ENCODE peak calls at places on chromosomes 4 and X, in four cellular contexts. One of them, this sample, is unnamed.

GRCh38 chrX:107579956-107580355 is 48.4 kb upstream of the PRPS1 start:
- DNase-seq in mucosa of descending colon: no peak
- DNase-seq in HepG2: no peak
- DNase-seq in neural crest cell: no peak
- DNase-seq in this sample: no peak

GRCh38 chrX:145673851-145674250 is 143.8 kb upstream of the SLITRK2 start:
- DNase-seq in neural crest cell: no peak
- DNase-seq in HepG2: no peak
- DNase-seq in mucosa of descending colon: no peak
- DNase-seq in this sample: no peak

GRCh38 chr4:39814403-39815185 is 116.7 kb downstream of the UBE2K start:
- DNase-seq in mucosa of descending colon: no peak
- DNase-seq in HepG2: peak
- DNase-seq in neural crest cell: no peak
- DNase-seq in this sample: no peak

GRCh38 chr4:185283723-185284122 is 74.3 kb downstream of the SNX25 start:
- DNase-seq in mucosa of descending colon: no peak
- DNase-seq in HepG2: no peak
- DNase-seq in neural crest cell: no peak
- DNase-seq in this sample: no peak

GRCh38 chrX:149043401-149043800 is 461.7 kb downstream of the IDS start:
- DNase-seq in neural crest cell: no peak
- DNase-seq in HepG2: no peak
- DNase-seq in mucosa of descending colon: no peak
- DNase-seq in this sample: no peak

GRCh38 chr4:175246941-175247340 is 328.8 kb downstream of the ADAM29 start:
- DNase-seq in HepG2: no peak
- DNase-seq in neural crest cell: no peak
- DNase-seq in mucosa of descending colon: no peak
- DNase-seq in this sample: no peak

GRCh38 chrX:100645106-100645505 is 1.1 kb downstream of the SRPX2 start:
- DNase-seq in HepG2: no peak
- DNase-seq in mucosa of descending colon: no peak
- DNase-seq in neural crest cell: no peak
- DNase-seq in this sample: no peak

GRCh38 chr4:89894654-89895652 is at the start of gene MMRN1:
- DNase-seq in HepG2: no peak
- DNase-seq in mucosa of descending colon: no peak
- DNase-seq in neural crest cell: no peak
- DNase-seq in this sample: no peak

GRCh38 chr4:148089624-148090023 is 352.6 kb downstream of the NR3C2 start:
- DNase-seq in HepG2: no peak
- DNase-seq in neural crest cell: no peak
- DNase-seq in mucosa of descending colon: no peak
- DNase-seq in this sample: peak

GRCh38 chr4:85952982-85953650 is 406.7 kb downstream of the MAPK10 start:
- DNase-seq in HepG2: no peak
- DNase-seq in mucosa of descending colon: no peak
- DNase-seq in neural crest cell: no peak
- DNase-seq in this sample: no peak

GRCh38 chrX:12949927-12950656 is 24.8 kb upstream of the TMSB4X start:
- DNase-seq in neural crest cell: no peak
- DNase-seq in mucosa of descending colon: peak
- DNase-seq in HepG2: no peak
- DNase-seq in this sample: no peak

GRCh38 chr4:16236402-16237023 is 10.2 kb upstream of the TAPT1 start:
- DNase-seq in HepG2: no peak
- DNase-seq in neural crest cell: no peak
- DNase-seq in mucosa of descending colon: no peak
- DNase-seq in this sample: no peak

GRCh38 chr4:985123-985830 is 1.6 kb upstream of the IDUA start:
- DNase-seq in mucosa of descending colon: peak
- DNase-seq in HepG2: peak
- DNase-seq in neural crest cell: peak
- DNase-seq in this sample: no peak

GRCh38 chrX:77740376-77740905 is 45.6 kb downstream of the ATRX start:
- DNase-seq in HepG2: no peak
- DNase-seq in neural crest cell: no peak
- DNase-seq in mucosa of descending colon: no peak
- DNase-seq in this sample: no peak

GRCh38 chr4:23006756-23007155 is 314.0 kb downstream of the GBA3 start:
- DNase-seq in HepG2: no peak
- DNase-seq in mucosa of descending colon: no peak
- DNase-seq in neural crest cell: no peak
- DNase-seq in this sample: no peak

GRCh38 chrX:129717902-129718301 is 20.9 kb upstream of the XPNPEP2 start:
- DNase-seq in HepG2: no peak
- DNase-seq in neural crest cell: no peak
- DNase-seq in mucosa of descending colon: no peak
- DNase-seq in this sample: no peak

GRCh38 chrX:48472851-48473717 is 2.9 kb upstream of the FTSJ1 start:
- DNase-seq in neural crest cell: no peak
- DNase-seq in HepG2: no peak
- DNase-seq in mucosa of descending colon: no peak
- DNase-seq in this sample: no peak

GRCh38 chrX:75603833-75604232 is 81.0 kb upstream of the ZDHHC15 start:
- DNase-seq in neural crest cell: no peak
- DNase-seq in HepG2: peak
- DNase-seq in mucosa of descending colon: no peak
- DNase-seq in this sample: no peak

GRCh38 chr4:188254211-188254610 is 115.0 kb downstream of the TRIML1 start:
- DNase-seq in neural crest cell: no peak
- DNase-seq in mucosa of descending colon: no peak
- DNase-seq in HepG2: no peak
- DNase-seq in this sample: no peak

GRCh38 chrX:53479295-53479694 is 45.1 kb upstream of the HSD17B10 start:
- DNase-seq in HepG2: no peak
- DNase-seq in neural crest cell: no peak
- DNase-seq in mucosa of descending colon: no peak
- DNase-seq in this sample: no peak

GRCh38 chr4:147160908-147161513 is 215.3 kb upstream of the TTC29 start:
- DNase-seq in HepG2: peak
- DNase-seq in mucosa of descending colon: peak
- DNase-seq in neural crest cell: no peak
- DNase-seq in this sample: no peak

GRCh38 chr4:74005528-74005927 is 7.1 kb upstream of the CXCL5 start:
- DNase-seq in neural crest cell: no peak
- DNase-seq in HepG2: peak
- DNase-seq in mucosa of descending colon: no peak
- DNase-seq in this sample: no peak

GRCh38 chrX:140317462-140317861 is 187.4 kb downstream of the SOX3 start:
- DNase-seq in HepG2: no peak
- DNase-seq in neural crest cell: no peak
- DNase-seq in mucosa of descending colon: no peak
- DNase-seq in this sample: no peak

GRCh38 chrX:48709522-48710117 is 13.1 kb downstream of the SUV39H1 start:
- DNase-seq in neural crest cell: no peak
- DNase-seq in mucosa of descending colon: no peak
- DNase-seq in HepG2: no peak
- DNase-seq in this sample: no peak

GRCh38 chr4:141027421-141027820 is 105.8 kb downstream of the RNF150 start:
- DNase-seq in mucosa of descending colon: no peak
- DNase-seq in HepG2: no peak
- DNase-seq in neural crest cell: no peak
- DNase-seq in this sample: no peak

GRCh38 chrX:19344207-19344534 is 444 bp downstream of the PDHA1 start:
- DNase-seq in HepG2: no peak
- DNase-seq in neural crest cell: no peak
- DNase-seq in mucosa of descending colon: no peak
- DNase-seq in this sample: no peak

GRCh38 chr4:85489273-85489672 is 14.3 kb downstream of the ARHGAP24 start:
- DNase-seq in neural crest cell: no peak
- DNase-seq in HepG2: no peak
- DNase-seq in mucosa of descending colon: no peak
- DNase-seq in this sample: no peak

GRCh38 chr4:53706422-53707032 is 115.2 kb upstream of the LNX1 start:
- DNase-seq in neural crest cell: no peak
- DNase-seq in mucosa of descending colon: peak
- DNase-seq in HepG2: peak
- DNase-seq in this sample: no peak

GRCh38 chr4:26787461-26788340 is 72.9 kb upstream of the STIM2 start:
- DNase-seq in HepG2: peak
- DNase-seq in neural crest cell: no peak
- DNase-seq in mucosa of descending colon: peak
- DNase-seq in this sample: no peak
- TF ChIP-seq CTCF in HepG2: peak
- TF ChIP-seq CTCF in neural crest cell: no peak
- TF ChIP-seq CTCF in mucosa of descending colon: no peak
- TF ChIP-seq CTCF in this sample: peak

GRCh38 chr4:101594588-101594987 is 195.9 kb upstream of the BANK1 start:
- DNase-seq in mucosa of descending colon: peak
- DNase-seq in HepG2: no peak
- DNase-seq in neural crest cell: no peak
- DNase-seq in this sample: no peak

GRCh38 chr4:101600287-101600686 is 190.2 kb upstream of the BANK1 start:
- DNase-seq in neural crest cell: no peak
- DNase-seq in mucosa of descending colon: no peak
- DNase-seq in HepG2: no peak
- DNase-seq in this sample: no peak

GRCh38 chr4:101599620-101600019 is 190.9 kb upstream of the BANK1 start:
- DNase-seq in mucosa of descending colon: no peak
- DNase-seq in neural crest cell: no peak
- DNase-seq in HepG2: no peak
- DNase-seq in this sample: no peak

GRCh38 chr4:101596786-101597185 is 193.7 kb upstream of the BANK1 start:
- DNase-seq in mucosa of descending colon: no peak
- DNase-seq in HepG2: no peak
- DNase-seq in neural crest cell: no peak
- DNase-seq in this sample: no peak

GRCh38 chr4:101597204-101597603 is 193.3 kb upstream of the BANK1 start:
- DNase-seq in HepG2: no peak
- DNase-seq in mucosa of descending colon: peak
- DNase-seq in neural crest cell: no peak
- DNase-seq in this sample: no peak
- TF ChIP-seq CTCF in HepG2: peak
- TF ChIP-seq CTCF in mucosa of descending colon: no peak
- TF ChIP-seq CTCF in neural crest cell: peak
- TF ChIP-seq CTCF in this sample: peak

DNA sequence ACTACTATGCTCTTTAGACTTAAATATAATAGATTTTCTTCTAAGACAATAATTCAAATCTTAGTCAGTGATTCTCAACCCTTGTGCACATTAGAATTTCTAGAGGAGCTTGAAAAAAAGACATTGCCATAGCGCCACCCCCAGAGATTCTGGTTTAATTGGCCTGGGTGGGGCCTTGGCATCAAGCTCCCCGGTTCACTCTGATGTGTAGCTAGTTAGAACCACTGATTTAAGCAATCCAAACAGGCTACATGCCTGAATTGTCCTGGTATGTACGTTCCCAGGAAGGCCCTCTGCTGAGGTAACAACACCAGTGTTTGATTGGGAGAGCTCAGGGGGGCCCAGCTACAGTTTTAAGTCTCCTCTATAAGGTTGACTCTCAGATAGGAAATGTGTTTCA is 1.4 kb upstream of the ATP10D start:
- DNase-seq in mucosa of descending colon: no peak
- DNase-seq in HepG2: no peak
- DNase-seq in neural crest cell: no peak
- DNase-seq in this sample: no peak
- TF ChIP-seq CTCF in mucosa of descending colon: no peak
- TF ChIP-seq CTCF in HepG2: no peak
- TF ChIP-seq CTCF in neural crest cell: no peak
- TF ChIP-seq CTCF in this sample: no peak

DNA sequence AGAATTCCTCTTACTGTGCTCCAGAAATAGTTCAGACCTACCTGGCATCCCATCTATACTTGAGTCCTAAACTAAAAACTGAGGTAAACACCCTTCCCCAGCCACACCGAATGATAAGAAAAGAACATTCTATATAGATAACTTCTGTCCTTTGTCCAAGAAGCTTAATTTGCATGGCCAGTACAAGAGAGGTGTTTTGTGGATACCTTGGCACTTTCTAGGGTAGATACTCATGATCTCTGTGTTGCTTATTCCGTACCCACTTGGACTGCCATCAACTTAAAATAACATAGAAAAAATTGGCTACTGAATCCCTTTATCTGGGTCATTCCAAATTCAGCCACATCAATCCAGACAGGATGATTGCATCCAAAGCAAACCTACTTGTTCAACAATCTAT is 1050.4 kb downstream of the STIM2 start:
- DNase-seq in mucosa of descending colon: no peak
- DNase-seq in HepG2: no peak
- DNase-seq in neural crest cell: no peak
- DNase-seq in this sample: no peak
- TF ChIP-seq CTCF in mucosa of descending colon: no peak
- TF ChIP-seq CTCF in HepG2: no peak
- TF ChIP-seq CTCF in neural crest cell: no peak
- TF ChIP-seq CTCF in this sample: no peak

DNA sequence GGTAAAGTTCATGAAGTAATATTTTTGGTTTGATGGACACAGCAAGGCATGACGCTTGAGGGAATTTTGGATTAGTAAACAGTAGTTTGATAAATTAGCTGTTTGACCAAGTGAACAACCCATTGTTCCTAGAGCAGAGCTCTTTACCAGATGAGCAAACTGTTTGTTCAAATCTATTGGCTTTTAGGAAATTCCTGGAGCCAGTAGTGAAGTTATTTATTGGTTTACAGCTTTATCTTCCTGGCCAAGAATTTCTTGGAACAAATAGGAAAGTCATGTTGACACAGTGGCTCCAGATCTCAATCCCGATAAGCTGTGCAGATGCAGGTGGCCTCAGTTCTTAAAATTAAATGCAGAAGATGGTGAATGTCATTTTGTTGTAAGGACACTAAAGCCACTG is 554.2 kb downstream of the STIM2 start:
- DNase-seq in HepG2: no peak
- DNase-seq in mucosa of descending colon: no peak
- DNase-seq in neural crest cell: no peak
- DNase-seq in this sample: no peak
- TF ChIP-seq CTCF in HepG2: no peak
- TF ChIP-seq CTCF in mucosa of descending colon: no peak
- TF ChIP-seq CTCF in neural crest cell: no peak
- TF ChIP-seq CTCF in this sample: no peak

DNA sequence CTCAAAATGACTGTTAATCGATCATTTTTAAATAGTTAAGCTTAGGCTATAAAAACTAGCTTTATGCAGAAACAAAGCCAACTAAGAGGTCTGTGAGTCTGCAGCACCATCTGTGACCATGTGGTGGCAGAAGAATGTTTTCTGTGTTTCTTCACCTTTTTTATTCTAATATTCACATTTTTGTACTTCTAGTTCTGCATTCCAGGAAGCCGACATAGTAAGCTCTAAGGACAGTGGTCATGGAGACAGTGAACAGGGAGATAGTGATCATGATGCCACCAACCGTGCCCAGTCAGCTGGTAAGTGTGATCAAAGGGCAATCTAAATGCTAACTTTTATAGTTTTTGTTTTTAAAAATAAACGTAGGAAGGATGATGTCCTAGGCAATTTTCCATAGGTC is 5.6 kb downstream of the PCDH10 start:
- DNase-seq in HepG2: peak
- DNase-seq in neural crest cell: peak
- DNase-seq in mucosa of descending colon: no peak
- DNase-seq in this sample: no peak
- TF ChIP-seq CTCF in HepG2: peak
- TF ChIP-seq CTCF in neural crest cell: peak
- TF ChIP-seq CTCF in mucosa of descending colon: no peak
- TF ChIP-seq CTCF in this sample: peak

GRCh38 chr4:169010125-169011023 is at the start of gene CBR4:
- DNase-seq in neural crest cell: peak
- DNase-seq in mucosa of descending colon: peak
- DNase-seq in HepG2: peak
- DNase-seq in this sample: peak
- TF ChIP-seq CTCF in neural crest cell: peak
- TF ChIP-seq CTCF in mucosa of descending colon: peak
- TF ChIP-seq CTCF in HepG2: no peak
- TF ChIP-seq CTCF in this sample: peak

This sample was measured in chondrocyte.